ENCODE peak calls at places on chromosomes 12 and 14, in nine cellular contexts. R is COR-L47; K is HFFc6; E is germinal center; W is Caki2; Z is stimulated activated CD4-positive, alpha-beta T cell treated with anti-CD3 and anti-CD28 coated beads, Interleukin-15, amount 100 ng/mL, for 24 hours; U is GM12865; A is RPMI7951; P is stimulated activated CD8-positive, alpha-beta memory T cell treated with anti-CD3 and anti-CD28 coated beads, Interleukin-4, amount 100 ng/mL, for 4 hours. M is an unnamed sample.

GRCh38 chr12:98243190-98243589 is 272.2 kb upstream of the TMPO start:
- DNase-seq in R (no peak), K (no peak), E (no peak), W (no peak), Z (no peak), U (no peak), A (no peak), P (no peak), M (no peak)

GRCh38 chr12:80590085-80590484 is 117.3 kb upstream of the MYF6 start:
- DNase-seq in R (no peak), K (peak), E (no peak), W (no peak), Z (no peak), U (no peak), A (no peak), P (no peak), M (no peak)

GRCh38 chr12:21576431-21576830 is 28.2 kb downstream of the GYS2 start:
- DNase-seq in R (no peak), K (no peak), E (no peak), W (no peak), Z (no peak), U (no peak), A (no peak), P (no peak), M (no peak)

GRCh38 chr12:49962861-49963765 is 1.4 kb downstream of the AQP5 start:
- DNase-seq in R (peak), K (no peak), E (no peak), W (peak), Z (no peak), U (no peak), A (peak), P (no peak), M (peak)

GRCh38 chr12:28129031-28129430 is 61.2 kb upstream of the CCDC91 start:
- DNase-seq in R (no peak), K (peak), E (no peak), W (no peak), Z (no peak), U (no peak), A (no peak), P (no peak), M (no peak)

GRCh38 chr12:57418255-57418654 is 12.6 kb downstream of the R3HDM2 start:
- DNase-seq in R (no peak), K (no peak), E (no peak), W (no peak), Z (no peak), U (no peak), A (no peak), P (no peak), M (no peak)

GRCh38 chr14:58731465-58732330 is 93.9 kb downstream of the DACT1 start:
- DNase-seq in R (no peak), K (peak), E (no peak), W (peak), Z (no peak), U (no peak), A (peak), P (no peak), M (peak)

GRCh38 chr12:26152507-26153102 is 27.8 kb upstream of the BHLHE41 start:
- DNase-seq in R (no peak), K (no peak), E (no peak), W (no peak), Z (no peak), U (no peak), A (no peak), P (no peak), M (no peak)

GRCh38 chr12:40015360-40015759 is 90.5 kb downstream of the SLC2A13 start:
- DNase-seq in R (no peak), K (no peak), E (no peak), W (peak), Z (peak), U (no peak), A (peak), P (no peak), M (no peak)

GRCh38 chr14:105528859-105529505 is 2.6 kb downstream of the TMEM121 start:
- DNase-seq in R (no peak), K (no peak), E (no peak), W (no peak), Z (peak), U (peak), A (no peak), P (peak), M (no peak)

GRCh38 chr12:112419269-112420133 is 754 bp downstream of the PTPN11 start:
- DNase-seq in R (no peak), K (peak), E (no peak), W (peak), Z (no peak), U (peak), A (peak), P (no peak), M (peak)

GRCh38 chr14:52086755-52087154 is 17.9 kb upstream of the NID2 start:
- DNase-seq in R (no peak), K (no peak), E (no peak), W (no peak), Z (no peak), U (no peak), A (no peak), P (no peak), M (peak)

GRCh38 chr12:4849024-4849594 is 60.6 kb upstream of the KCNA1 start:
- DNase-seq in R (no peak), K (peak), E (peak), W (peak), Z (peak), U (peak), A (peak), P (no peak), M (peak)

M was measured in adipocyte.